ENCODE peak calls at places on chromosome 17, in eight cellular contexts. One of them, this sample, is unnamed.
A peak's percentile ranks its signal among the peaks of the same experiment; 100 is the strongest.

GRCh38 chr17:12342609-12343248 is 322.1 kb downstream of the MAP2K4 start:
- DNase-seq in activated T-helper 1 cell treated with anti-CD3 and anti-CD28 coated beads, Interleukin-2, amount 50 U/mL, for 16 hours: no peak
- DNase-seq in CD4-positive, CD25-positive, alpha-beta regulatory T cell: no peak
- DNase-seq in HT1080: no peak
- DNase-seq in central memory CD8-positive, alpha-beta T cell: no peak
- DNase-seq in tibial artery: no peak
- DNase-seq in Calu3: peak; percentile 31
- DNase-seq in stimulated activated CD4-positive, alpha-beta T cell treated with anti-CD3 and anti-CD28 coated beads, Interleukin-1b, Interleukin-23, amount 100 ng/mL, for 1 hour: no peak
- DNase-seq in this sample: peak; percentile 32

GRCh38 chr17:32192379-32192778 is 50.1 kb downstream of the RHOT1 start:
- DNase-seq in activated T-helper 1 cell treated with anti-CD3 and anti-CD28 coated beads, Interleukin-2, amount 50 U/mL, for 16 hours: no peak
- DNase-seq in CD4-positive, CD25-positive, alpha-beta regulatory T cell: no peak
- DNase-seq in HT1080: peak; percentile 83
- DNase-seq in central memory CD8-positive, alpha-beta T cell: no peak
- DNase-seq in tibial artery: no peak
- DNase-seq in Calu3: no peak
- DNase-seq in stimulated activated CD4-positive, alpha-beta T cell treated with anti-CD3 and anti-CD28 coated beads, Interleukin-1b, Interleukin-23, amount 100 ng/mL, for 1 hour: no peak
- DNase-seq in this sample: peak; percentile 70

GRCh38 chr17:50677851-50678375 is 29.8 kb downstream of the ANKRD40 start:
- DNase-seq in activated T-helper 1 cell treated with anti-CD3 and anti-CD28 coated beads, Interleukin-2, amount 50 U/mL, for 16 hours: no peak
- DNase-seq in CD4-positive, CD25-positive, alpha-beta regulatory T cell: no peak
- DNase-seq in HT1080: no peak
- DNase-seq in central memory CD8-positive, alpha-beta T cell: no peak
- DNase-seq in tibial artery: peak; percentile 57
- DNase-seq in Calu3: no peak
- DNase-seq in stimulated activated CD4-positive, alpha-beta T cell treated with anti-CD3 and anti-CD28 coated beads, Interleukin-1b, Interleukin-23, amount 100 ng/mL, for 1 hour: no peak
- DNase-seq in this sample: no peak

GRCh38 chr17:67403483-67403882 is 26.4 kb downstream of the PITPNC1 start:
- DNase-seq in activated T-helper 1 cell treated with anti-CD3 and anti-CD28 coated beads, Interleukin-2, amount 50 U/mL, for 16 hours: no peak
- DNase-seq in CD4-positive, CD25-positive, alpha-beta regulatory T cell: no peak
- DNase-seq in HT1080: no peak
- DNase-seq in central memory CD8-positive, alpha-beta T cell: no peak
- DNase-seq in tibial artery: no peak
- DNase-seq in Calu3: no peak
- DNase-seq in stimulated activated CD4-positive, alpha-beta T cell treated with anti-CD3 and anti-CD28 coated beads, Interleukin-1b, Interleukin-23, amount 100 ng/mL, for 1 hour: no peak
- DNase-seq in this sample: no peak

GRCh38 chr17:1047177-1047885 is 50.4 kb downstream of the TIMM22 start:
- DNase-seq in activated T-helper 1 cell treated with anti-CD3 and anti-CD28 coated beads, Interleukin-2, amount 50 U/mL, for 16 hours: no peak
- DNase-seq in CD4-positive, CD25-positive, alpha-beta regulatory T cell: no peak
- DNase-seq in HT1080: no peak
- DNase-seq in central memory CD8-positive, alpha-beta T cell: no peak
- DNase-seq in tibial artery: peak; percentile 95
- DNase-seq in Calu3: no peak
- DNase-seq in stimulated activated CD4-positive, alpha-beta T cell treated with anti-CD3 and anti-CD28 coated beads, Interleukin-1b, Interleukin-23, amount 100 ng/mL, for 1 hour: no peak
- DNase-seq in this sample: peak; percentile 35

GRCh38 chr17:79026345-79027273 is 2.6 kb downstream of the C1QTNF1 start:
- DNase-seq in activated T-helper 1 cell treated with anti-CD3 and anti-CD28 coated beads, Interleukin-2, amount 50 U/mL, for 16 hours: no peak
- DNase-seq in CD4-positive, CD25-positive, alpha-beta regulatory T cell: no peak
- DNase-seq in HT1080: peak; percentile 77
- DNase-seq in central memory CD8-positive, alpha-beta T cell: no peak
- DNase-seq in tibial artery: peak; percentile 74
- DNase-seq in Calu3: peak; percentile 47
- DNase-seq in stimulated activated CD4-positive, alpha-beta T cell treated with anti-CD3 and anti-CD28 coated beads, Interleukin-1b, Interleukin-23, amount 100 ng/mL, for 1 hour: no peak
- DNase-seq in this sample: peak; percentile 87

GRCh38 chr17:59366773-59367656 is 35.6 kb downstream of the YPEL2 start:
- DNase-seq in activated T-helper 1 cell treated with anti-CD3 and anti-CD28 coated beads, Interleukin-2, amount 50 U/mL, for 16 hours: no peak
- DNase-seq in CD4-positive, CD25-positive, alpha-beta regulatory T cell: no peak
- DNase-seq in HT1080: no peak
- DNase-seq in central memory CD8-positive, alpha-beta T cell: no peak
- DNase-seq in tibial artery: peak; percentile 77
- DNase-seq in Calu3: peak; percentile 45
- DNase-seq in stimulated activated CD4-positive, alpha-beta T cell treated with anti-CD3 and anti-CD28 coated beads, Interleukin-1b, Interleukin-23, amount 100 ng/mL, for 1 hour: no peak
- DNase-seq in this sample: peak; percentile 84

GRCh38 chr17:40453881-40454630 is 10.8 kb downstream of the IGFBP4 start:
- DNase-seq in activated T-helper 1 cell treated with anti-CD3 and anti-CD28 coated beads, Interleukin-2, amount 50 U/mL, for 16 hours: no peak
- DNase-seq in CD4-positive, CD25-positive, alpha-beta regulatory T cell: no peak
- DNase-seq in HT1080: peak; percentile 95
- DNase-seq in central memory CD8-positive, alpha-beta T cell: no peak
- DNase-seq in tibial artery: no peak
- DNase-seq in Calu3: no peak
- DNase-seq in stimulated activated CD4-positive, alpha-beta T cell treated with anti-CD3 and anti-CD28 coated beads, Interleukin-1b, Interleukin-23, amount 100 ng/mL, for 1 hour: no peak
- DNase-seq in this sample: peak; percentile 73

GRCh38 chr17:59185997-59186396 is 23.8 kb upstream of the SMG8 start:
- DNase-seq in activated T-helper 1 cell treated with anti-CD3 and anti-CD28 coated beads, Interleukin-2, amount 50 U/mL, for 16 hours: no peak
- DNase-seq in CD4-positive, CD25-positive, alpha-beta regulatory T cell: no peak
- DNase-seq in HT1080: no peak
- DNase-seq in central memory CD8-positive, alpha-beta T cell: no peak
- DNase-seq in tibial artery: no peak
- DNase-seq in Calu3: no peak
- DNase-seq in stimulated activated CD4-positive, alpha-beta T cell treated with anti-CD3 and anti-CD28 coated beads, Interleukin-1b, Interleukin-23, amount 100 ng/mL, for 1 hour: no peak
- DNase-seq in this sample: no peak

GRCh38 chr17:83079340-83079747 is at the start of gene METRNL:
- DNase-seq in activated T-helper 1 cell treated with anti-CD3 and anti-CD28 coated beads, Interleukin-2, amount 50 U/mL, for 16 hours: peak; percentile 43
- DNase-seq in CD4-positive, CD25-positive, alpha-beta regulatory T cell: peak; percentile 51
- DNase-seq in HT1080: no peak
- DNase-seq in central memory CD8-positive, alpha-beta T cell: no peak
- DNase-seq in tibial artery: peak; percentile 89
- DNase-seq in Calu3: peak; percentile 78
- DNase-seq in stimulated activated CD4-positive, alpha-beta T cell treated with anti-CD3 and anti-CD28 coated beads, Interleukin-1b, Interleukin-23, amount 100 ng/mL, for 1 hour: no peak
- DNase-seq in this sample: peak; percentile 74

GRCh38 chr17:27817731-27818130 is 17.4 kb upstream of the NOS2 start:
- DNase-seq in activated T-helper 1 cell treated with anti-CD3 and anti-CD28 coated beads, Interleukin-2, amount 50 U/mL, for 16 hours: no peak
- DNase-seq in CD4-positive, CD25-positive, alpha-beta regulatory T cell: no peak
- DNase-seq in HT1080: peak; percentile 50
- DNase-seq in central memory CD8-positive, alpha-beta T cell: no peak
- DNase-seq in tibial artery: no peak
- DNase-seq in Calu3: no peak
- DNase-seq in stimulated activated CD4-positive, alpha-beta T cell treated with anti-CD3 and anti-CD28 coated beads, Interleukin-1b, Interleukin-23, amount 100 ng/mL, for 1 hour: no peak
- DNase-seq in this sample: peak; percentile 17

GRCh38 chr17:28792877-28793666 is 49.3 kb downstream of the TRAF4 start:
- DNase-seq in activated T-helper 1 cell treated with anti-CD3 and anti-CD28 coated beads, Interleukin-2, amount 50 U/mL, for 16 hours: no peak
- DNase-seq in CD4-positive, CD25-positive, alpha-beta regulatory T cell: no peak
- DNase-seq in HT1080: no peak
- DNase-seq in central memory CD8-positive, alpha-beta T cell: no peak
- DNase-seq in tibial artery: no peak
- DNase-seq in Calu3: no peak
- DNase-seq in stimulated activated CD4-positive, alpha-beta T cell treated with anti-CD3 and anti-CD28 coated beads, Interleukin-1b, Interleukin-23, amount 100 ng/mL, for 1 hour: no peak
- DNase-seq in this sample: peak; percentile 12

GRCh38 chr17:12737740-12738469 is 51.4 kb upstream of the ARHGAP44 start:
- DNase-seq in activated T-helper 1 cell treated with anti-CD3 and anti-CD28 coated beads, Interleukin-2, amount 50 U/mL, for 16 hours: no peak
- DNase-seq in CD4-positive, CD25-positive, alpha-beta regulatory T cell: no peak
- DNase-seq in HT1080: no peak
- DNase-seq in central memory CD8-positive, alpha-beta T cell: no peak
- DNase-seq in tibial artery: no peak
- DNase-seq in Calu3: no peak
- DNase-seq in stimulated activated CD4-positive, alpha-beta T cell treated with anti-CD3 and anti-CD28 coated beads, Interleukin-1b, Interleukin-23, amount 100 ng/mL, for 1 hour: no peak
- DNase-seq in this sample: peak; percentile 41

GRCh38 chr17:45425125-45425983 is 7.3 kb downstream of the ARHGAP27 start:
- DNase-seq in activated T-helper 1 cell treated with anti-CD3 and anti-CD28 coated beads, Interleukin-2, amount 50 U/mL, for 16 hours: no peak
- DNase-seq in CD4-positive, CD25-positive, alpha-beta regulatory T cell: no peak
- DNase-seq in HT1080: peak; percentile 92
- DNase-seq in central memory CD8-positive, alpha-beta T cell: no peak
- DNase-seq in tibial artery: no peak
- DNase-seq in Calu3: peak; percentile 97
- DNase-seq in stimulated activated CD4-positive, alpha-beta T cell treated with anti-CD3 and anti-CD28 coated beads, Interleukin-1b, Interleukin-23, amount 100 ng/mL, for 1 hour: no peak
- DNase-seq in this sample: peak; percentile 81

GRCh38 chr17:35460354-35460851 is 11.8 kb upstream of the SLFN13 start:
- DNase-seq in activated T-helper 1 cell treated with anti-CD3 and anti-CD28 coated beads, Interleukin-2, amount 50 U/mL, for 16 hours: peak; percentile 45
- DNase-seq in CD4-positive, CD25-positive, alpha-beta regulatory T cell: peak; percentile 78
- DNase-seq in HT1080: no peak
- DNase-seq in central memory CD8-positive, alpha-beta T cell: peak; percentile 75
- DNase-seq in tibial artery: no peak
- DNase-seq in Calu3: peak; percentile 80
- DNase-seq in stimulated activated CD4-positive, alpha-beta T cell treated with anti-CD3 and anti-CD28 coated beads, Interleukin-1b, Interleukin-23, amount 100 ng/mL, for 1 hour: no peak
- DNase-seq in this sample: no peak

GRCh38 chr17:20116683-20117309 is 107.6 kb downstream of the SPECC1 start:
- DNase-seq in activated T-helper 1 cell treated with anti-CD3 and anti-CD28 coated beads, Interleukin-2, amount 50 U/mL, for 16 hours: peak; percentile 21
- DNase-seq in CD4-positive, CD25-positive, alpha-beta regulatory T cell: peak; percentile 65
- DNase-seq in HT1080: peak; percentile 54
- DNase-seq in central memory CD8-positive, alpha-beta T cell: peak; percentile 39
- DNase-seq in tibial artery: no peak
- DNase-seq in Calu3: peak; percentile 31
- DNase-seq in stimulated activated CD4-positive, alpha-beta T cell treated with anti-CD3 and anti-CD28 coated beads, Interleukin-1b, Interleukin-23, amount 100 ng/mL, for 1 hour: peak; percentile 9
- DNase-seq in this sample: peak; percentile 70

GRCh38 chr17:19513897-19514488 is 19.7 kb upstream of the SLC47A1 start:
- DNase-seq in activated T-helper 1 cell treated with anti-CD3 and anti-CD28 coated beads, Interleukin-2, amount 50 U/mL, for 16 hours: peak; percentile 45
- DNase-seq in CD4-positive, CD25-positive, alpha-beta regulatory T cell: peak; percentile 66
- DNase-seq in HT1080: peak; percentile 59
- DNase-seq in central memory CD8-positive, alpha-beta T cell: peak; percentile 38
- DNase-seq in tibial artery: peak; percentile 81
- DNase-seq in Calu3: peak; percentile 58
- DNase-seq in stimulated activated CD4-positive, alpha-beta T cell treated with anti-CD3 and anti-CD28 coated beads, Interleukin-1b, Interleukin-23, amount 100 ng/mL, for 1 hour: peak; percentile 50
- DNase-seq in this sample: peak; percentile 77

GRCh38 chr17:71413935-71414334 is 706.9 kb upstream of the SOX9 start:
- DNase-seq in activated T-helper 1 cell treated with anti-CD3 and anti-CD28 coated beads, Interleukin-2, amount 50 U/mL, for 16 hours: no peak
- DNase-seq in CD4-positive, CD25-positive, alpha-beta regulatory T cell: no peak
- DNase-seq in HT1080: no peak
- DNase-seq in central memory CD8-positive, alpha-beta T cell: no peak
- DNase-seq in tibial artery: no peak
- DNase-seq in Calu3: no peak
- DNase-seq in stimulated activated CD4-positive, alpha-beta T cell treated with anti-CD3 and anti-CD28 coated beads, Interleukin-1b, Interleukin-23, amount 100 ng/mL, for 1 hour: no peak
- DNase-seq in this sample: no peak

GRCh38 chr17:32780721-32781120 is 96.2 kb downstream of the MYO1D start:
- DNase-seq in activated T-helper 1 cell treated with anti-CD3 and anti-CD28 coated beads, Interleukin-2, amount 50 U/mL, for 16 hours: no peak
- DNase-seq in CD4-positive, CD25-positive, alpha-beta regulatory T cell: no peak
- DNase-seq in HT1080: no peak
- DNase-seq in central memory CD8-positive, alpha-beta T cell: no peak
- DNase-seq in tibial artery: no peak
- DNase-seq in Calu3: no peak
- DNase-seq in stimulated activated CD4-positive, alpha-beta T cell treated with anti-CD3 and anti-CD28 coated beads, Interleukin-1b, Interleukin-23, amount 100 ng/mL, for 1 hour: no peak
- DNase-seq in this sample: peak; percentile 52

GRCh38 chr17:6495450-6496115 is 51.3 kb downstream of the PIMREG start:
- DNase-seq in activated T-helper 1 cell treated with anti-CD3 and anti-CD28 coated beads, Interleukin-2, amount 50 U/mL, for 16 hours: no peak
- DNase-seq in CD4-positive, CD25-positive, alpha-beta regulatory T cell: no peak
- DNase-seq in HT1080: no peak
- DNase-seq in central memory CD8-positive, alpha-beta T cell: no peak
- DNase-seq in tibial artery: peak; percentile 12
- DNase-seq in Calu3: no peak
- DNase-seq in stimulated activated CD4-positive, alpha-beta T cell treated with anti-CD3 and anti-CD28 coated beads, Interleukin-1b, Interleukin-23, amount 100 ng/mL, for 1 hour: no peak
- DNase-seq in this sample: no peak

GRCh38 chr17:50624321-50624935 is 10.3 kb upstream of the ABCC3 start:
- DNase-seq in activated T-helper 1 cell treated with anti-CD3 and anti-CD28 coated beads, Interleukin-2, amount 50 U/mL, for 16 hours: no peak
- DNase-seq in CD4-positive, CD25-positive, alpha-beta regulatory T cell: no peak
- DNase-seq in HT1080: no peak
- DNase-seq in central memory CD8-positive, alpha-beta T cell: no peak
- DNase-seq in tibial artery: no peak
- DNase-seq in Calu3: no peak
- DNase-seq in stimulated activated CD4-positive, alpha-beta T cell treated with anti-CD3 and anti-CD28 coated beads, Interleukin-1b, Interleukin-23, amount 100 ng/mL, for 1 hour: no peak
- DNase-seq in this sample: no peak

GRCh38 chr17:55577687-55578086 is 66.4 kb upstream of the SMIM36 start:
- DNase-seq in activated T-helper 1 cell treated with anti-CD3 and anti-CD28 coated beads, Interleukin-2, amount 50 U/mL, for 16 hours: no peak
- DNase-seq in CD4-positive, CD25-positive, alpha-beta regulatory T cell: peak; percentile 7
- DNase-seq in HT1080: peak; percentile 7
- DNase-seq in central memory CD8-positive, alpha-beta T cell: no peak
- DNase-seq in tibial artery: no peak
- DNase-seq in Calu3: peak; percentile 70
- DNase-seq in stimulated activated CD4-positive, alpha-beta T cell treated with anti-CD3 and anti-CD28 coated beads, Interleukin-1b, Interleukin-23, amount 100 ng/mL, for 1 hour: no peak
- DNase-seq in this sample: no peak

GRCh38 chr17:17645961-17646360 is 35.3 kb upstream of the RAI1 start:
- DNase-seq in activated T-helper 1 cell treated with anti-CD3 and anti-CD28 coated beads, Interleukin-2, amount 50 U/mL, for 16 hours: no peak
- DNase-seq in CD4-positive, CD25-positive, alpha-beta regulatory T cell: no peak
- DNase-seq in HT1080: no peak
- DNase-seq in central memory CD8-positive, alpha-beta T cell: no peak
- DNase-seq in tibial artery: no peak
- DNase-seq in Calu3: no peak
- DNase-seq in stimulated activated CD4-positive, alpha-beta T cell treated with anti-CD3 and anti-CD28 coated beads, Interleukin-1b, Interleukin-23, amount 100 ng/mL, for 1 hour: no peak
- DNase-seq in this sample: peak; percentile 31

GRCh38 chr17:17151055-17151454 is 55.1 kb downstream of the PLD6 start:
- DNase-seq in activated T-helper 1 cell treated with anti-CD3 and anti-CD28 coated beads, Interleukin-2, amount 50 U/mL, for 16 hours: no peak
- DNase-seq in CD4-positive, CD25-positive, alpha-beta regulatory T cell: no peak
- DNase-seq in HT1080: peak; percentile 96
- DNase-seq in central memory CD8-positive, alpha-beta T cell: no peak
- DNase-seq in tibial artery: no peak
- DNase-seq in Calu3: no peak
- DNase-seq in stimulated activated CD4-positive, alpha-beta T cell treated with anti-CD3 and anti-CD28 coated beads, Interleukin-1b, Interleukin-23, amount 100 ng/mL, for 1 hour: no peak
- DNase-seq in this sample: peak; percentile 94

GRCh38 chr17:43406676-43407645 is 8.2 kb downstream of the ARL4D start:
- DNase-seq in activated T-helper 1 cell treated with anti-CD3 and anti-CD28 coated beads, Interleukin-2, amount 50 U/mL, for 16 hours: no peak
- DNase-seq in CD4-positive, CD25-positive, alpha-beta regulatory T cell: no peak
- DNase-seq in HT1080: no peak
- DNase-seq in central memory CD8-positive, alpha-beta T cell: no peak
- DNase-seq in tibial artery: peak; percentile 54
- DNase-seq in Calu3: no peak
- DNase-seq in stimulated activated CD4-positive, alpha-beta T cell treated with anti-CD3 and anti-CD28 coated beads, Interleukin-1b, Interleukin-23, amount 100 ng/mL, for 1 hour: no peak
- DNase-seq in this sample: peak; percentile 85

GRCh38 chr17:29291163-29291752 is 2.7 kb downstream of the NUFIP2 start:
- DNase-seq in activated T-helper 1 cell treated with anti-CD3 and anti-CD28 coated beads, Interleukin-2, amount 50 U/mL, for 16 hours: no peak
- DNase-seq in CD4-positive, CD25-positive, alpha-beta regulatory T cell: peak; percentile 80
- DNase-seq in HT1080: peak; percentile 71
- DNase-seq in central memory CD8-positive, alpha-beta T cell: peak; percentile 33
- DNase-seq in tibial artery: no peak
- DNase-seq in Calu3: peak; percentile 44
- DNase-seq in stimulated activated CD4-positive, alpha-beta T cell treated with anti-CD3 and anti-CD28 coated beads, Interleukin-1b, Interleukin-23, amount 100 ng/mL, for 1 hour: no peak
- DNase-seq in this sample: peak; percentile 76

GRCh38 chr17:67487506-67487905 is 110.4 kb downstream of the PITPNC1 start:
- DNase-seq in activated T-helper 1 cell treated with anti-CD3 and anti-CD28 coated beads, Interleukin-2, amount 50 U/mL, for 16 hours: no peak
- DNase-seq in CD4-positive, CD25-positive, alpha-beta regulatory T cell: no peak
- DNase-seq in HT1080: no peak
- DNase-seq in central memory CD8-positive, alpha-beta T cell: no peak
- DNase-seq in tibial artery: peak; percentile 34
- DNase-seq in Calu3: no peak
- DNase-seq in stimulated activated CD4-positive, alpha-beta T cell treated with anti-CD3 and anti-CD28 coated beads, Interleukin-1b, Interleukin-23, amount 100 ng/mL, for 1 hour: no peak
- DNase-seq in this sample: peak; percentile 23

GRCh38 chr17:73281926-73282325 is 20.2 kb upstream of the CPSF4L start:
- DNase-seq in activated T-helper 1 cell treated with anti-CD3 and anti-CD28 coated beads, Interleukin-2, amount 50 U/mL, for 16 hours: no peak
- DNase-seq in CD4-positive, CD25-positive, alpha-beta regulatory T cell: no peak
- DNase-seq in HT1080: no peak
- DNase-seq in central memory CD8-positive, alpha-beta T cell: no peak
- DNase-seq in tibial artery: no peak
- DNase-seq in Calu3: no peak
- DNase-seq in stimulated activated CD4-positive, alpha-beta T cell treated with anti-CD3 and anti-CD28 coated beads, Interleukin-1b, Interleukin-23, amount 100 ng/mL, for 1 hour: no peak
- DNase-seq in this sample: no peak

GRCh38 chr17:50101346-50102163 is 6.4 kb downstream of the PDK2 start:
- DNase-seq in activated T-helper 1 cell treated with anti-CD3 and anti-CD28 coated beads, Interleukin-2, amount 50 U/mL, for 16 hours: no peak
- DNase-seq in CD4-positive, CD25-positive, alpha-beta regulatory T cell: no peak
- DNase-seq in HT1080: no peak
- DNase-seq in central memory CD8-positive, alpha-beta T cell: no peak
- DNase-seq in tibial artery: no peak
- DNase-seq in Calu3: peak; percentile 45
- DNase-seq in stimulated activated CD4-positive, alpha-beta T cell treated with anti-CD3 and anti-CD28 coated beads, Interleukin-1b, Interleukin-23, amount 100 ng/mL, for 1 hour: no peak
- DNase-seq in this sample: peak; percentile 57

GRCh38 chr17:69734656-69735055 is 320.2 kb downstream of the MAP2K6 start:
- DNase-seq in activated T-helper 1 cell treated with anti-CD3 and anti-CD28 coated beads, Interleukin-2, amount 50 U/mL, for 16 hours: no peak
- DNase-seq in CD4-positive, CD25-positive, alpha-beta regulatory T cell: no peak
- DNase-seq in HT1080: peak; percentile 5
- DNase-seq in central memory CD8-positive, alpha-beta T cell: no peak
- DNase-seq in tibial artery: no peak
- DNase-seq in Calu3: no peak
- DNase-seq in stimulated activated CD4-positive, alpha-beta T cell treated with anti-CD3 and anti-CD28 coated beads, Interleukin-1b, Interleukin-23, amount 100 ng/mL, for 1 hour: no peak
- DNase-seq in this sample: peak; percentile 76

GRCh38 chr17:77126519-77126918 is 14.2 kb upstream of the SEC14L1 start:
- DNase-seq in activated T-helper 1 cell treated with anti-CD3 and anti-CD28 coated beads, Interleukin-2, amount 50 U/mL, for 16 hours: no peak
- DNase-seq in CD4-positive, CD25-positive, alpha-beta regulatory T cell: no peak
- DNase-seq in HT1080: no peak
- DNase-seq in central memory CD8-positive, alpha-beta T cell: no peak
- DNase-seq in tibial artery: no peak
- DNase-seq in Calu3: peak; percentile 79
- DNase-seq in stimulated activated CD4-positive, alpha-beta T cell treated with anti-CD3 and anti-CD28 coated beads, Interleukin-1b, Interleukin-23, amount 100 ng/mL, for 1 hour: no peak
- DNase-seq in this sample: no peak

GRCh38 chr17:49932131-49932723 is 36.8 kb upstream of the DLX4 start:
- DNase-seq in activated T-helper 1 cell treated with anti-CD3 and anti-CD28 coated beads, Interleukin-2, amount 50 U/mL, for 16 hours: no peak
- DNase-seq in CD4-positive, CD25-positive, alpha-beta regulatory T cell: no peak
- DNase-seq in HT1080: no peak
- DNase-seq in central memory CD8-positive, alpha-beta T cell: no peak
- DNase-seq in tibial artery: no peak
- DNase-seq in Calu3: no peak
- DNase-seq in stimulated activated CD4-positive, alpha-beta T cell treated with anti-CD3 and anti-CD28 coated beads, Interleukin-1b, Interleukin-23, amount 100 ng/mL, for 1 hour: no peak
- DNase-seq in this sample: no peak

GRCh38 chr17:78230252-78230962 is 1.0 kb upstream of the TMEM235 start:
- DNase-seq in activated T-helper 1 cell treated with anti-CD3 and anti-CD28 coated beads, Interleukin-2, amount 50 U/mL, for 16 hours: no peak
- DNase-seq in CD4-positive, CD25-positive, alpha-beta regulatory T cell: no peak
- DNase-seq in HT1080: no peak
- DNase-seq in central memory CD8-positive, alpha-beta T cell: no peak
- DNase-seq in tibial artery: no peak
- DNase-seq in Calu3: no peak
- DNase-seq in stimulated activated CD4-positive, alpha-beta T cell treated with anti-CD3 and anti-CD28 coated beads, Interleukin-1b, Interleukin-23, amount 100 ng/mL, for 1 hour: no peak
- DNase-seq in this sample: no peak

GRCh38 chr17:81440511-81441244 is 45.4 kb downstream of the BAHCC1 start:
- DNase-seq in activated T-helper 1 cell treated with anti-CD3 and anti-CD28 coated beads, Interleukin-2, amount 50 U/mL, for 16 hours: no peak
- DNase-seq in CD4-positive, CD25-positive, alpha-beta regulatory T cell: no peak
- DNase-seq in HT1080: peak; percentile 50
- DNase-seq in central memory CD8-positive, alpha-beta T cell: no peak
- DNase-seq in tibial artery: no peak
- DNase-seq in Calu3: peak; percentile 76
- DNase-seq in stimulated activated CD4-positive, alpha-beta T cell treated with anti-CD3 and anti-CD28 coated beads, Interleukin-1b, Interleukin-23, amount 100 ng/mL, for 1 hour: no peak
- DNase-seq in this sample: peak; percentile 18

This sample was measured in EH.